ENCODE peak calls at places on chromosomes 5 and 9, in six cellular contexts. One of them, this sample, is unnamed.

GRCh38 chr9:4904322-4905134 is 80.5 kb upstream of the JAK2 start:
- DNase-seq in A673: no peak
- DNase-seq in psoas muscle: no peak
- DNase-seq in dorsolateral prefrontal cortex: no peak
- DNase-seq in A549: no peak
- DNase-seq in tibial nerve: no peak
- DNase-seq in this sample: no peak

GRCh38 chr5:39604491-39604890 is 179.7 kb upstream of the DAB2 start:
- DNase-seq in dorsolateral prefrontal cortex: no peak
- DNase-seq in tibial nerve: no peak
- DNase-seq in A673: no peak
- DNase-seq in psoas muscle: no peak
- DNase-seq in A549: no peak
- DNase-seq in this sample: no peak

GRCh38 chr5:96734871-96735325 is 72.7 kb downstream of the CAST start:
- DNase-seq in dorsolateral prefrontal cortex: no peak
- DNase-seq in psoas muscle: no peak
- DNase-seq in A549: no peak
- DNase-seq in tibial nerve: no peak
- DNase-seq in A673: no peak
- DNase-seq in this sample: no peak

GRCh38 chr5:54160329-54160728 is 150.0 kb downstream of the ARL15 start:
- DNase-seq in tibial nerve: no peak
- DNase-seq in A673: no peak
- DNase-seq in psoas muscle: no peak
- DNase-seq in dorsolateral prefrontal cortex: no peak
- DNase-seq in A549: no peak
- DNase-seq in this sample: no peak

GRCh38 chr5:117859161-117859560 is 1129.2 kb downstream of the DTWD2 start:
- DNase-seq in tibial nerve: no peak
- DNase-seq in A673: no peak
- DNase-seq in dorsolateral prefrontal cortex: no peak
- DNase-seq in psoas muscle: no peak
- DNase-seq in A549: no peak
- DNase-seq in this sample: no peak

GRCh38 chr5:173858675-173859121 is 29.5 kb upstream of the CPEB4 start:
- DNase-seq in psoas muscle: no peak
- DNase-seq in A673: no peak
- DNase-seq in tibial nerve: no peak
- DNase-seq in A549: no peak
- DNase-seq in dorsolateral prefrontal cortex: no peak
- DNase-seq in this sample: no peak

GRCh38 chr5:38780950-38781349 is 64.9 kb upstream of the OSMR start:
- DNase-seq in A549: no peak
- DNase-seq in dorsolateral prefrontal cortex: peak; percentile 53
- DNase-seq in tibial nerve: peak; percentile 84
- DNase-seq in A673: peak; percentile 89
- DNase-seq in psoas muscle: peak; percentile 68
- DNase-seq in this sample: peak; percentile 52

GRCh38 chr5:167964529-167964928 is 326.9 kb upstream of the WWC1 start:
- DNase-seq in A549: peak; percentile 15
- DNase-seq in psoas muscle: no peak
- DNase-seq in dorsolateral prefrontal cortex: no peak
- DNase-seq in A673: no peak
- DNase-seq in tibial nerve: no peak
- DNase-seq in this sample: no peak

GRCh38 chr5:175853573-175854230 is 17.7 kb upstream of the CPLX2 start:
- DNase-seq in dorsolateral prefrontal cortex: no peak
- DNase-seq in A549: no peak
- DNase-seq in A673: no peak
- DNase-seq in tibial nerve: peak; percentile 28
- DNase-seq in psoas muscle: peak; percentile 54
- DNase-seq in this sample: no peak

GRCh38 chr5:15737036-15737821 is 237.2 kb downstream of the FBXL7 start:
- DNase-seq in A673: no peak
- DNase-seq in tibial nerve: no peak
- DNase-seq in psoas muscle: no peak
- DNase-seq in A549: no peak
- DNase-seq in dorsolateral prefrontal cortex: no peak
- DNase-seq in this sample: no peak

GRCh38 chr5:135194126-135194488 is 160.1 kb upstream of the PITX1 start:
- DNase-seq in tibial nerve: no peak
- DNase-seq in A549: no peak
- DNase-seq in psoas muscle: no peak
- DNase-seq in A673: no peak
- DNase-seq in dorsolateral prefrontal cortex: no peak
- DNase-seq in this sample: no peak

GRCh38 chr5:112192886-112193285 is 226.2 kb downstream of the EPB41L4A start:
- DNase-seq in dorsolateral prefrontal cortex: no peak
- DNase-seq in A673: no peak
- DNase-seq in tibial nerve: no peak
- DNase-seq in A549: no peak
- DNase-seq in psoas muscle: no peak
- DNase-seq in this sample: no peak

GRCh38 chr9:129554649-129555048 is 66.3 kb downstream of the C9orf50 start:
- DNase-seq in psoas muscle: peak; percentile 31
- DNase-seq in tibial nerve: no peak
- DNase-seq in A549: no peak
- DNase-seq in dorsolateral prefrontal cortex: no peak
- DNase-seq in A673: peak; percentile 60
- DNase-seq in this sample: no peak

GRCh38 chr5:11324521-11325289 is 563.7 kb upstream of the DAP start:
- DNase-seq in psoas muscle: no peak
- DNase-seq in A673: no peak
- DNase-seq in dorsolateral prefrontal cortex: no peak
- DNase-seq in tibial nerve: peak; percentile 54
- DNase-seq in A549: no peak
- DNase-seq in this sample: no peak

GRCh38 chr5:64838803-64839202 is 70.1 kb downstream of the CWC27 start:
- DNase-seq in A549: no peak
- DNase-seq in psoas muscle: no peak
- DNase-seq in tibial nerve: no peak
- DNase-seq in A673: no peak
- DNase-seq in dorsolateral prefrontal cortex: no peak
- DNase-seq in this sample: no peak

GRCh38 chr9:102669220-102669619 is 325.9 kb upstream of the CYLC2 start:
- DNase-seq in dorsolateral prefrontal cortex: no peak
- DNase-seq in psoas muscle: no peak
- DNase-seq in A673: no peak
- DNase-seq in A549: no peak
- DNase-seq in tibial nerve: no peak
- DNase-seq in this sample: no peak

GRCh38 chr5:128019391-128019790 is 64.2 kb upstream of the SLC12A2 start:
- DNase-seq in dorsolateral prefrontal cortex: no peak
- DNase-seq in psoas muscle: no peak
- DNase-seq in A673: no peak
- DNase-seq in tibial nerve: no peak
- DNase-seq in A549: no peak
- DNase-seq in this sample: no peak

GRCh38 chr5:128020012-128020411 is 63.6 kb upstream of the SLC12A2 start:
- DNase-seq in tibial nerve: no peak
- DNase-seq in psoas muscle: no peak
- DNase-seq in A673: no peak
- DNase-seq in A549: no peak
- DNase-seq in dorsolateral prefrontal cortex: no peak
- DNase-seq in this sample: no peak

GRCh38 chr5:128014578-128014977 is 69.0 kb upstream of the SLC12A2 start:
- DNase-seq in dorsolateral prefrontal cortex: no peak
- DNase-seq in psoas muscle: no peak
- DNase-seq in A549: no peak
- DNase-seq in A673: no peak
- DNase-seq in tibial nerve: no peak
- DNase-seq in this sample: no peak

GRCh38 chr5:128015978-128016377 is 67.6 kb upstream of the SLC12A2 start:
- DNase-seq in tibial nerve: no peak
- DNase-seq in dorsolateral prefrontal cortex: no peak
- DNase-seq in A673: no peak
- DNase-seq in A549: no peak
- DNase-seq in psoas muscle: no peak
- DNase-seq in this sample: no peak

DNA sequence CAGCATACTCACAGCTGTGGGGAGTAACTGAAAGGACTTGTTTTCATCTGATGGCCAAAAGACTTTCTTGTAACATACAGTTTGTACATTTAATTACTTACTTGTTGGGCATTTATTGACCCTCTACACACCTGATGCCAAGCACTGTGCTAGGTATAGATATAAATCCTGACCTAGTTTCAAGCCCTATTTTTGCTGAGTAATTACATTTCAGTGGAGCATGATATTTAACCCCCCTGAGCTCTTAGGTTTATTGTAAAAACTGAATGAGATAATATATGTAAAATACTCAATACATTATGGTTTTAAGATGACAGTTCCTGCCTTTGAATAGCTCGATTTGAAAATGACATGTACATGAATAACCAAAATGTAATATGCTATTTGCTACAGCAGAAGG is 68.1 kb upstream of the SLC12A2 start:
- DNase-seq in tibial nerve: no peak
- DNase-seq in A549: no peak
- DNase-seq in dorsolateral prefrontal cortex: no peak
- DNase-seq in psoas muscle: no peak
- DNase-seq in A673: no peak
- DNase-seq in this sample: no peak
- H3K27ac ChIP-seq in tibial nerve: no peak overlapping the region
- H3K27ac ChIP-seq in A549: no peak overlapping the region
- H3K27ac ChIP-seq in dorsolateral prefrontal cortex: no peak overlapping the region
- H3K27ac ChIP-seq in psoas muscle: no peak overlapping the region
- H3K27ac ChIP-seq in A673: no peak overlapping the region
- H3K27ac ChIP-seq in this sample: no peak overlapping the region

GRCh38 chr9:89953824-89954223 is 349.0 kb downstream of the GADD45G start:
- DNase-seq in psoas muscle: no peak
- DNase-seq in dorsolateral prefrontal cortex: no peak
- DNase-seq in tibial nerve: no peak
- DNase-seq in A673: no peak
- DNase-seq in A549: no peak
- DNase-seq in this sample: no peak

GRCh38 chr9:89955626-89956025 is 350.8 kb downstream of the GADD45G start:
- DNase-seq in dorsolateral prefrontal cortex: no peak
- DNase-seq in A549: no peak
- DNase-seq in psoas muscle: no peak
- DNase-seq in tibial nerve: no peak
- DNase-seq in A673: no peak
- DNase-seq in this sample: no peak

GRCh38 chr9:89955144-89955543 is 350.3 kb downstream of the GADD45G start:
- DNase-seq in psoas muscle: no peak
- DNase-seq in tibial nerve: no peak
- DNase-seq in A673: no peak
- DNase-seq in A549: no peak
- DNase-seq in dorsolateral prefrontal cortex: no peak
- DNase-seq in this sample: no peak

GRCh38 chr9:89952401-89952800 is 347.6 kb downstream of the GADD45G start:
- DNase-seq in tibial nerve: no peak
- DNase-seq in A673: no peak
- DNase-seq in dorsolateral prefrontal cortex: no peak
- DNase-seq in A549: no peak
- DNase-seq in psoas muscle: no peak
- DNase-seq in this sample: no peak

DNA sequence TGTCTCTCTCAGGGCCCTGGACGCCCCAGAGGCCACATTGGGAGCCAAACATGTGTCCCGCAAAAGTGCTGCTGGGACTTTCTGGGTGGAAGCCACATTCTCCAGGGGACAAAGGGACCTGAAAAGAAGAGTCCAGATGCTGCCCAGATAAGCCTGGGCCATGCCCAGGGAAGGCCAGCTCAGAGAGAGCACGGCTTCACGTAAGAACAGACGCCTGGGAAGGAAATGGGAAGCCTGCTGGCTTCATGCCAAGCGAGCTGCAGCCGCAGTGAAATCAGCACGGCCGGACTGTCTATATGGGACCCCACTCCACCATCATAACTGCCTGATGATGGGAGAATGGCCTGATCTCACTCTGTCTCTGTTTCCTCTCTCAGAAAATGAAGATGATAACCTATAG is 349.4 kb downstream of the GADD45G start:
- DNase-seq in A549: no peak
- DNase-seq in dorsolateral prefrontal cortex: no peak
- DNase-seq in psoas muscle: peak; percentile 53
- DNase-seq in tibial nerve: no peak
- DNase-seq in A673: no peak
- DNase-seq in this sample: no peak
- H3K27ac ChIP-seq in A549: no peak overlapping the region
- H3K27ac ChIP-seq in dorsolateral prefrontal cortex: no peak overlapping the region
- H3K27ac ChIP-seq in psoas muscle: no peak overlapping the region
- H3K27ac ChIP-seq in tibial nerve: no peak overlapping the region
- H3K27ac ChIP-seq in A673: no peak overlapping the region
- H3K27ac ChIP-seq in this sample: no peak overlapping the region

GRCh38 chr5:131323378-131323777 is 59.5 kb downstream of the CDC42SE2 start:
- DNase-seq in dorsolateral prefrontal cortex: no peak
- DNase-seq in psoas muscle: no peak
- DNase-seq in A673: no peak
- DNase-seq in A549: no peak
- DNase-seq in tibial nerve: no peak
- DNase-seq in this sample: no peak

GRCh38 chr5:131329187-131329540 is 65.3 kb downstream of the CDC42SE2 start:
- DNase-seq in psoas muscle: no peak
- DNase-seq in A673: no peak
- DNase-seq in dorsolateral prefrontal cortex: no peak
- DNase-seq in tibial nerve: no peak
- DNase-seq in A549: no peak
- DNase-seq in this sample: no peak

GRCh38 chr5:131330031-131330430 is 66.2 kb downstream of the CDC42SE2 start:
- DNase-seq in tibial nerve: no peak
- DNase-seq in dorsolateral prefrontal cortex: no peak
- DNase-seq in A549: no peak
- DNase-seq in psoas muscle: no peak
- DNase-seq in A673: no peak
- DNase-seq in this sample: no peak

GRCh38 chr5:131324311-131324710 is 60.5 kb downstream of the CDC42SE2 start:
- DNase-seq in A673: peak; percentile 34
- DNase-seq in A549: no peak
- DNase-seq in dorsolateral prefrontal cortex: peak; percentile 32
- DNase-seq in tibial nerve: peak; percentile 14
- DNase-seq in psoas muscle: no peak
- DNase-seq in this sample: peak; percentile 44

DNA sequence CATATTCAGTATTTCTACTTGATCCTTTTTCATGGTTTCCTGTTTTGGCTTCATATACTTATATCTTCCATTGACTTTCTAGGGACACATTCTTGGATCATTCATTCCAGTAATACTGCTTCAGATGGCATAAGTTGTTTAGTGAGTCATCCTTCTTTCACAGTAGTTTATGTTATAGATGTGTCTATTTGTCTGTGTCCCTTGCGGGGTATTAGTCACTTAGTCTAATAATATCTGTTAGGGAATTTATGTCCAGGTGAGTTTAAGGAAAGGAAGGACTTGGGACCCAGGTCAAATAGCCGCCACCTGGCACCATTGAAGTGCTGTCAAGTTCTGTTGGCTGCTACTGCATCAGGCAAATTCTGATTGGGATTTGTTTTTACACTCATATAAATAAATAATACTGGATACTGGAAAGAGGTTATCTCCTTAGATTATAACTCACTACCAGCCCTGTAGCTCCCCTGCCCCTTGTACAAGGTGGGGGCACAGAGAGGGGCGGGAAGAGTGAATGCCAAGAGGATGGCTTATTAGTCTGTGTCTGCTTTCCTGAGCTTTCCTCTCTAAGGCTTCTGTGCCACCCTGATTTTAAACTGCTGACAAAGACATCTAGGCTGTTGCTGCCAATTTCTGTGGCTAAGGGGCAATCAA is 64.8 kb downstream of the CDC42SE2 start:
- DNase-seq in dorsolateral prefrontal cortex: no peak
- DNase-seq in A549: peak; percentile 64
- DNase-seq in A673: peak; percentile 21
- DNase-seq in psoas muscle: no peak
- DNase-seq in tibial nerve: no peak
- DNase-seq in this sample: no peak
- H3K27ac ChIP-seq in dorsolateral prefrontal cortex: no peak overlapping the region
- H3K27ac ChIP-seq in A549: no peak overlapping the region
- H3K27ac ChIP-seq in A673: no peak overlapping the region
- H3K27ac ChIP-seq in psoas muscle: no peak overlapping the region
- H3K27ac ChIP-seq in tibial nerve: no peak overlapping the region
- H3K27ac ChIP-seq in this sample: peak overlapping the region; percentile 35

GRCh38 chr5:58286741-58287140 is 173.1 kb downstream of the PLK2 start:
- DNase-seq in dorsolateral prefrontal cortex: no peak
- DNase-seq in A673: no peak
- DNase-seq in psoas muscle: no peak
- DNase-seq in tibial nerve: no peak
- DNase-seq in A549: no peak
- DNase-seq in this sample: no peak
- H3K27ac ChIP-seq in dorsolateral prefrontal cortex: no peak overlapping the region
- H3K27ac ChIP-seq in A673: no peak overlapping the region
- H3K27ac ChIP-seq in psoas muscle: no peak overlapping the region
- H3K27ac ChIP-seq in tibial nerve: no peak overlapping the region
- H3K27ac ChIP-seq in A549: no peak overlapping the region
- H3K27ac ChIP-seq in this sample: no peak overlapping the region

This sample was measured in substantia nigra.